ENCODE peak calls at places on chromosomes 3 and 15, in seven cellular contexts. V is sigmoid colon; N is neural crest cell; X is central memory CD8-positive, alpha-beta T cell; G is H9; E is AG10803; I is activated naive CD8-positive, alpha-beta T cell treated with anti-CD3 and anti-CD28 coated beads, Interleukin-2, amount 50 U/mL, for 24 hours. D is an unnamed sample.

GRCh38 chr15:76065267-76065666 is 5.5 kb downstream of the TMEM266 start:
- DNase-seq in V (no peak), N (no peak), X (no peak), G (no peak), E (no peak), I (peak; percentile 10), D (no peak)

GRCh38 chr15:74376825-74377581 is 9.6 kb upstream of the CYP11A1 start:
- DNase-seq in V (peak; percentile 40), N (no peak), X (no peak), G (no peak), E (no peak), I (no peak), D (no peak)

GRCh38 chr15:77027111-77027696 is 32.3 kb downstream of the PSTPIP1 start:
- DNase-seq in V (peak; percentile 53), N (no peak), X (no peak), G (no peak), E (no peak), I (no peak), D (no peak)

GRCh38 chr15:98548172-98548971 is 100.0 kb upstream of the IGF1R start:
- DNase-seq in V (peak; percentile 93), N (peak; percentile 48), X (no peak), G (peak; percentile 83), E (peak; percentile 40), I (peak; percentile 64), D (peak; percentile 75)

GRCh38 chr3:196399485-196399945 is 32.7 kb downstream of the UBXN7 start:
- DNase-seq in V (no peak), N (no peak), X (no peak), G (no peak), E (peak; percentile 45), I (no peak), D (peak; percentile 71)

GRCh38 chr3:129688310-129688895 is 81.9 kb upstream of the PLXND1 start:
- DNase-seq in V (peak; percentile 88), N (peak; percentile 57), X (no peak), G (peak; percentile 65), E (peak; percentile 72), I (no peak), D (no peak)

GRCh38 chr3:189947948-189948723 is 172.6 kb downstream of the P3H2 start:
- DNase-seq in V (no peak), N (no peak), X (no peak), G (no peak), E (peak; percentile 35), I (no peak), D (no peak)

GRCh38 chr3:65945480-65945879 is 93.2 kb downstream of the MAGI1 start:
- DNase-seq in V (no peak), N (no peak), X (no peak), G (no peak), E (peak; percentile 30), I (no peak), D (no peak)

GRCh38 chr15:46961795-46962194 is 755.5 kb upstream of the SEMA6D start:
- DNase-seq in V (no peak), N (no peak), X (no peak), G (no peak), E (no peak), I (no peak), D (peak; percentile 1)

GRCh38 chr3:54215521-54215920 is 93.2 kb downstream of the CACNA2D3 start:
- DNase-seq in V (no peak), N (no peak), X (no peak), G (no peak), E (no peak), I (no peak), D (no peak)

GRCh38 chr3:186054481-186055399 is 54.1 kb downstream of the ETV5 start:
- DNase-seq in V (no peak), N (no peak), X (no peak), G (no peak), E (no peak), I (no peak), D (no peak)

GRCh38 chr3:20066848-20067617 is 26.8 kb downstream of the KAT2B start:
- DNase-seq in V (peak; percentile 72), N (no peak), X (no peak), G (no peak), E (peak; percentile 56), I (no peak), D (peak; percentile 58)

GRCh38 chr3:170511371-170511770 is 74.5 kb downstream of the SLC7A14 start:
- DNase-seq in V (no peak), N (no peak), X (no peak), G (no peak), E (no peak), I (no peak), D (no peak)

GRCh38 chr15:68256675-68257450 is 20.7 kb upstream of the FEM1B start:
- DNase-seq in V (peak; percentile 95), N (peak; percentile 89), X (no peak), G (peak; percentile 96), E (peak; percentile 96), I (peak; percentile 73), D (peak; percentile 61)

GRCh38 chr3:161081675-161082462 is 23.3 kb downstream of the B3GALNT1 start:
- DNase-seq in V (no peak), N (no peak), X (no peak), G (no peak), E (no peak), I (no peak), D (no peak)

GRCh38 chr3:98013428-98014349 is 21.4 kb downstream of the GABRR3 start:
- DNase-seq in V (no peak), N (no peak), X (no peak), G (no peak), E (no peak), I (no peak), D (peak; percentile 10)

GRCh38 chr3:192915306-192915705 is 2.4 kb downstream of the MB21D2 start:
- DNase-seq in V (no peak), N (no peak), X (no peak), G (peak; percentile 55), E (peak; percentile 68), I (no peak), D (no peak)

GRCh38 chr3:61733866-61734265 is 172.5 kb downstream of the PTPRG start:
- DNase-seq in V (no peak), N (no peak), X (no peak), G (no peak), E (peak; percentile 18), I (no peak), D (no peak)

GRCh38 chr3:14598143-14598569 is 53.4 kb upstream of the CCDC174 start:
- DNase-seq in V (no peak), N (peak; percentile 61), X (peak; percentile 18), G (peak; percentile 68), E (peak; percentile 22), I (peak; percentile 65), D (peak; percentile 47)

GRCh38 chr3:124512881-124513609 is 217.2 kb upstream of the UMPS start:
- DNase-seq in V (no peak), N (no peak), X (no peak), G (peak; percentile 41), E (no peak), I (no peak), D (no peak)

GRCh38 chr15:29812384-29812694 is 9.9 kb downstream of the TJP1 start:
- DNase-seq in V (no peak), N (no peak), X (no peak), G (no peak), E (peak; percentile 52), I (no peak), D (no peak)

GRCh38 chr15:28922712-28923012 is 36.9 kb downstream of the APBA2 start:
- DNase-seq in V (no peak), N (no peak), X (no peak), G (no peak), E (no peak), I (no peak), D (no peak)

GRCh38 chr3:175199961-175200360 is 340.8 kb downstream of the NAALADL2 start:
- DNase-seq in V (no peak), N (no peak), X (no peak), G (no peak), E (no peak), I (no peak), D (no peak)

GRCh38 chr3:150975992-150976368 is 3.5 kb upstream of the CLRN1 start:
- DNase-seq in V (no peak), N (no peak), X (no peak), G (no peak), E (no peak), I (peak; percentile 17), D (no peak)

GRCh38 chr3:14857506-14857905 is 38.7 kb downstream of the FGD5 start:
- DNase-seq in V (no peak), N (no peak), X (no peak), G (no peak), E (no peak), I (no peak), D (no peak)

GRCh38 chr15:89068325-89068784 is 19.9 kb upstream of the ABHD2 start:
- DNase-seq in V (no peak), N (no peak), X (no peak), G (no peak), E (peak; percentile 97), I (peak; percentile 72), D (peak; percentile 34)

GRCh38 chr3:55198554-55198953 is 270.7 kb upstream of the LRTM1 start:
- DNase-seq in V (no peak), N (no peak), X (no peak), G (no peak), E (peak; percentile 98), I (no peak), D (peak; percentile 52)

GRCh38 chr3:58009749-58010535 is 1.7 kb downstream of the FLNB start:
- DNase-seq in V (peak; percentile 58), N (no peak), X (no peak), G (peak; percentile 64), E (no peak), I (no peak), D (no peak)

GRCh38 chr3:24129549-24129948 is 184.5 kb downstream of the NR1D2 start:
- DNase-seq in V (no peak), N (no peak), X (no peak), G (no peak), E (no peak), I (no peak), D (no peak)